ENCODE peak calls at places on chromosomes 4 and X, in eight cellular contexts. C is neural crest cell, Y is NCI-H2029, P is germinal center, A is hypothalamus, K is NCI-H1105 treated with DMSO at 0.1 percent for 48 hours, F is astrocyte of the hippocampus, N is fibroblast of lung. Q is an unnamed sample.

GRCh38 chr4:183360161-183360919 is 38.1 kb upstream of the CLDN24 start:
- DNase-seq in A (no peak), C (no peak), K (no peak), N (peak), Y (no peak), F (peak), P (no peak), Q (peak)

GRCh38 chrX:29241831-29242230 is 654.6 kb downstream of the IL1RAPL1 start:
- DNase-seq in A (no peak), F (no peak), C (no peak), K (no peak), P (no peak), Y (no peak), N (peak), Q (no peak)

GRCh38 chr4:1593038-1593417 is 91.1 kb downstream of the FAM53A start:
- DNase-seq in A (no peak), F (no peak), P (no peak), K (no peak), N (no peak), C (no peak), Y (no peak), Q (no peak)

GRCh38 chr4:10664408-10664807 is 20.2 kb downstream of the CLNK start:
- DNase-seq in Y (no peak), C (no peak), A (no peak), P (no peak), F (peak), N (peak), K (no peak), Q (peak)

GRCh38 chr4:105970371-105970770 is 75.1 kb downstream of the NPNT start:
- DNase-seq in C (no peak), N (no peak), P (no peak), K (no peak), A (no peak), Y (no peak), F (no peak), Q (no peak)

GRCh38 chr4:98468744-98469143 is 189.7 kb downstream of the TSPAN5 start:
- DNase-seq in Y (no peak), F (peak), K (no peak), A (no peak), N (peak), C (peak), P (no peak), Q (peak)

GRCh38 chr4:68373513-68373912 is 23.6 kb upstream of the YTHDC1 start:
- DNase-seq in K (no peak), C (peak), F (peak), Y (peak), N (peak), A (peak), P (peak), Q (peak)

GRCh38 chrX:97308161-97308560 is 424.5 kb downstream of the RPA4 start:
- DNase-seq in Y (no peak), C (no peak), P (no peak), N (peak), K (no peak), F (peak), A (no peak), Q (peak)

GRCh38 chr4:66052426-66052825 is 382.1 kb upstream of the EPHA5 start:
- DNase-seq in A (no peak), P (no peak), N (peak), C (no peak), F (peak), Y (no peak), K (peak), Q (no peak)

GRCh38 chr4:40055379-40055872 is 1.2 kb upstream of the N4BP2 start:
- DNase-seq in K (peak), P (no peak), A (no peak), F (no peak), Y (no peak), C (no peak), N (no peak), Q (no peak)

GRCh38 chrX:30246769-30247489 is at the start of gene MAGEB1:
- DNase-seq in F (no peak), K (no peak), N (no peak), Y (no peak), C (no peak), A (no peak), P (no peak), Q (no peak)

GRCh38 chr4:89305712-89306437 is 1.7 kb downstream of the GPRIN3 start:
- DNase-seq in N (peak), Y (peak), P (no peak), C (no peak), A (no peak), K (no peak), F (peak), Q (no peak)

GRCh38 chr4:169791527-169792156 is 33.9 kb upstream of the HPF1 start:
- DNase-seq in N (peak), K (peak), C (peak), Y (peak), A (no peak), P (no peak), F (peak), Q (peak)

GRCh38 chrX:1524874-1525582 is 12.0 kb downstream of the P2RY8 start:
- DNase-seq in P (no peak), C (no peak), A (no peak), F (no peak), K (no peak), Y (no peak), N (no peak), Q (no peak)

GRCh38 chr4:175422331-175422730 is 389.7 kb downstream of the GPM6A start:
- DNase-seq in A (no peak), Y (no peak), C (no peak), P (no peak), K (no peak), N (peak), F (peak), Q (peak)

GRCh38 chr4:65071532-65071931 is 598.8 kb downstream of the EPHA5 start:
- DNase-seq in F (no peak), P (no peak), K (peak), Y (no peak), C (no peak), N (peak), A (no peak), Q (peak)

GRCh38 chr4:13922459-13922858 is 294.9 kb upstream of the BOD1L1 start:
- DNase-seq in N (no peak), F (no peak), C (no peak), K (no peak), P (no peak), Y (no peak), A (no peak), Q (no peak)

GRCh38 chr4:27692098-27692679 is 831.5 kb downstream of the STIM2 start:
- DNase-seq in K (peak), N (peak), P (no peak), A (no peak), F (peak), Y (peak), C (no peak), Q (peak)

GRCh38 chr4:159283697-159284492 is 181.0 kb downstream of the RAPGEF2 start:
- DNase-seq in A (no peak), Y (no peak), P (no peak), N (peak), K (no peak), F (peak), C (no peak), Q (peak)